ENCODE peak calls at places on chromosomes 11 and 22, in five cellular contexts. R, X, S, P and Y are unnamed samples.

GRCh38 chr11:110093407-110094297 is 460 bp downstream of the ZC3H12C start:
- DNase-seq in R (peak; percentile 71), X (no peak), P (peak; percentile 85), S (peak; percentile 63), Y (no peak)

GRCh38 chr11:32105871-32106312 is 15.0 kb downstream of the RCN1 start:
- DNase-seq in P (no peak), R (no peak), S (no peak), X (no peak), Y (no peak)

GRCh38 chr22:22474733-22475132 is 33.8 kb downstream of the ZNF280B start:
- DNase-seq in R (peak; percentile 61), S (no peak), P (no peak), X (no peak), Y (no peak)

GRCh38 chr11:46747150-46747549 is 28.1 kb downstream of the F2 start:
- DNase-seq in R (no peak), S (no peak), P (no peak), X (no peak), Y (no peak)

GRCh38 chr11:8608646-8609045 is 14.6 kb upstream of the STK33 start:
- DNase-seq in P (no peak), S (peak; percentile 59), R (no peak), X (no peak), Y (no peak)

GRCh38 chr22:48902001-48902869 is 925.4 kb downstream of the BRD1 start:
- DNase-seq in S (no peak), R (no peak), P (no peak), X (no peak), Y (no peak)

GRCh38 chr22:17194213-17194612 is 25.0 kb downstream of the ADA2 start:
- DNase-seq in P (no peak), X (no peak), S (no peak), R (peak; percentile 52), Y (no peak)

GRCh38 chr11:37450613-37451012 is 852.6 kb upstream of the RAG2 start:
- DNase-seq in P (no peak), S (peak; percentile 68), R (no peak), X (no peak), Y (no peak)

GRCh38 chr11:57407521-57407920 is 17.1 kb upstream of the PRG2 start:
- DNase-seq in S (no peak), R (no peak), X (no peak), P (no peak), Y (no peak)

GRCh38 chr22:43851979-43852307 is 10.4 kb downstream of the SULT4A1 start:
- DNase-seq in R (no peak), P (no peak), X (no peak), S (no peak), Y (no peak)